ENCODE peak calls at places on chromosomes 1 and 21, in six cellular contexts. I is CD8-positive, alpha-beta memory T cell; P is effector memory CD4-positive, alpha-beta T cell; Z is adrenal gland; M is heart left ventricle; V is IMR-90. S is an unnamed sample.

GRCh38 chr1:96833376-96833775 is 111.8 kb downstream of the PTBP2 start:
- DNase-seq in Z (no peak), P (no peak), M (no peak), V (no peak), I (no peak), S (no peak)

GRCh38 chr1:89081005-89081404 is 16.0 kb upstream of the GBP1 start:
- DNase-seq in I (no peak), Z (no peak), P (no peak), M (no peak), V (no peak), S (no peak)

GRCh38 chr1:119116725-119117124 is 23.7 kb downstream of the WARS2 start:
- DNase-seq in Z (no peak), I (no peak), P (no peak), V (peak; percentile 25), M (no peak), S (no peak)

GRCh38 chr1:70247768-70248167 is 26.6 kb downstream of the SRSF11 start:
- DNase-seq in Z (no peak), P (no peak), I (no peak), V (no peak), M (no peak), S (no peak)

GRCh38 chr1:41626616-41627375 is 142.3 kb upstream of the EDN2 start:
- DNase-seq in Z (no peak), P (no peak), I (no peak), M (no peak), V (peak; percentile 31), S (no peak)

GRCh38 chr1:53732912-53733317 is 6.0 kb downstream of the GLIS1 start:
- DNase-seq in P (no peak), I (no peak), M (no peak), Z (no peak), V (peak; percentile 97), S (no peak)

GRCh38 chr1:1666526-1666925 is 7.7 kb upstream of the CDK11B start:
- DNase-seq in Z (no peak), I (no peak), V (no peak), P (no peak), M (no peak), S (no peak)

GRCh38 chr1:8602471-8603219 is 214.8 kb downstream of the RERE start:
- DNase-seq in I (no peak), Z (no peak), P (no peak), V (no peak), M (no peak), S (no peak)

GRCh38 chr1:238581332-238581731 is 690.6 kb upstream of the ZP4 start:
- DNase-seq in Z (no peak), V (no peak), I (no peak), M (no peak), P (no peak), S (no peak)

GRCh38 chr1:158199840-158200239 is 19.1 kb downstream of the CD1D start:
- DNase-seq in M (no peak), V (peak; percentile 14), P (no peak), I (no peak), Z (no peak), S (peak; percentile 13)

GRCh38 chr1:229434641-229435051 is 752 bp upstream of the ACTA1 start:
- DNase-seq in I (no peak), Z (no peak), P (no peak), V (no peak), M (peak; percentile 80), S (no peak)

GRCh38 chr1:73998348-73998959 is 199.5 kb downstream of the LRRIQ3 start:
- DNase-seq in I (no peak), P (no peak), Z (no peak), V (peak; percentile 32), M (no peak), S (no peak)

GRCh38 chr1:101283443-101283842 is 46.6 kb downstream of the S1PR1 start:
- DNase-seq in I (no peak), P (no peak), Z (no peak), M (no peak), V (no peak), S (no peak)

GRCh38 chr1:20278692-20279130 is 12.0 kb upstream of the VWA5B1 start:
- DNase-seq in M (no peak), V (no peak), I (no peak), P (no peak), Z (no peak), S (no peak)

GRCh38 chr1:147434926-147435325 is 106.4 kb upstream of the BCL9 start:
- DNase-seq in Z (no peak), V (no peak), M (no peak), I (no peak), P (no peak), S (no peak)

GRCh38 chr1:39886757-39887231 is 3.5 kb upstream of the TRIT1 start:
- DNase-seq in Z (no peak), I (no peak), V (no peak), M (no peak), P (no peak), S (no peak)

GRCh38 chr21:25179116-25179515 is 428.2 kb downstream of the MRPL39 start:
- DNase-seq in I (no peak), M (no peak), V (peak; percentile 30), P (no peak), Z (no peak), S (no peak)

GRCh38 chr1:38454236-38454635 is 405.3 kb downstream of the RRAGC start:
- DNase-seq in I (no peak), P (no peak), V (no peak), M (no peak), Z (no peak), S (no peak)

GRCh38 chr1:33235521-33235920 is 20.8 kb upstream of the ZNF362 start:
- DNase-seq in Z (no peak), V (no peak), I (no peak), P (no peak), M (no peak), S (no peak)

GRCh38 chr1:201475121-201475520 is 6.1 kb upstream of the PHLDA3 start:
- DNase-seq in P (no peak), M (no peak), Z (no peak), V (peak; percentile 72), I (no peak), S (no peak)

GRCh38 chr1:54973205-54973921 is 7.1 kb upstream of the TMEM61 start:
- DNase-seq in M (peak; percentile 73), Z (peak; percentile 77), I (no peak), V (peak; percentile 21), P (no peak), S (no peak)

GRCh38 chr1:7534061-7534825 is 236.9 kb upstream of the VAMP3 start:
- DNase-seq in M (peak; percentile 20), V (no peak), I (no peak), P (no peak), Z (no peak), S (no peak)

GRCh38 chr1:94806451-94806861 is 13.7 kb upstream of the SLC44A3 start:
- DNase-seq in Z (no peak), M (no peak), I (no peak), V (peak; percentile 57), P (no peak), S (no peak)

GRCh38 chr1:27350673-27351540 is 9.1 kb downstream of the SYTL1 start:
- DNase-seq in I (no peak), Z (no peak), M (peak; percentile 80), V (no peak), P (no peak), S (no peak)

GRCh38 chr1:175742790-175743459 is 470 bp downstream of the TNR start:
- DNase-seq in I (no peak), V (peak; percentile 16), Z (no peak), M (no peak), P (no peak), S (no peak)

GRCh38 chr1:64215576-64215975 is 12.2 kb downstream of the UBE2U start:
- DNase-seq in P (no peak), I (no peak), M (no peak), Z (no peak), V (no peak), S (no peak)

DNA sequence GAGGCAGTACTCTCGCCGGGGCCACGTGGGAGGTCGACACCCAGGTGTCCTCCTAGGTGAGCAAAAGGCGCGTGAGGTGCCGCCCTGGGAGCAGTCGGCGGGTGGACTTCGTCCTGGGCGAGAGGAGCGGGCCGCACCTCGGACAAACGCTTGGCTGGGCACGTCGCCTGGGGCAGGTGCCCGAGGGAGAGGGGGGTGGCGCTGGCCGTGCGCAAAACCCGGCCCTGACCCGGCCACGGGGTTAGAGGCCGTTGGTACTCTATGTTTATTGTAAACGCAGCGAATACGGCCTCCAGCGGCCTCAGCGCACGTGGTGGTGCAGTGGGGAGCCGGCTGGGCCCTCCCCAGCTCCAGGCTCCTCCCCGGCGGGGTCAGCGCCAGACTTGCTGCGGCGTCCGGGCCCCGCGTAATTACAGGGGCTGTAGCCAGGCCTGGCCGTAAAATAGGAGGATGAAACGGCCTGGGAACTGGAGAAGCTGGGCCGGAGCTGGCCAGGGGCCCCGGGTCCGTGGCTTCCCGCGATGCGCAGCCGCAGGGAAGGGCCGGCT is 1.7 kb upstream of the EFNA1 start:
- DNase-seq in M (peak; percentile 66), V (no peak), Z (no peak), P (no peak), I (no peak), S (no peak)
- H3K4me1 ChIP-seq in M (peaks cover 43% of the 10 kb centered on the region), V (peaks cover 22% of the 10 kb centered on the region), Z (peaks cover 39% of the 10 kb centered on the region), P (peaks cover 36% of the 10 kb centered on the region), I (peaks cover 34% of the 10 kb centered on the region), S (peaks cover 24% of the 10 kb centered on the region)

GRCh38 chr1:3096360-3096759 is 27.4 kb downstream of the PRDM16 start:
- DNase-seq in P (no peak), I (no peak), Z (no peak), M (no peak), V (no peak), S (no peak)
- H3K27me3 ChIP-seq in P (no peaks in the 10 kb centered on the region), I (no peaks in the 10 kb centered on the region), Z (no peaks in the 10 kb centered on the region), M (no peaks in the 10 kb centered on the region), V (no peaks in the 10 kb centered on the region), S (no peaks in the 10 kb centered on the region)

GRCh38 chr1:43285269-43285986 is at the start of gene C1orf210:
- DNase-seq in V (no peak), Z (no peak), M (peak; percentile 5), I (no peak), P (no peak), S (no peak)

GRCh38 chr1:43284065-43284464 is 1.3 kb downstream of the C1orf210 start:
- DNase-seq in Z (no peak), V (no peak), M (no peak), P (no peak), I (no peak), S (no peak)

GRCh38 chr1:43286533-43286932 is 1.2 kb upstream of the C1orf210 start:
- DNase-seq in V (no peak), I (no peak), M (no peak), P (no peak), Z (no peak), S (no peak)

GRCh38 chr1:43284711-43285110 is 670 bp downstream of the C1orf210 start:
- DNase-seq in I (no peak), P (no peak), M (no peak), Z (no peak), V (no peak), S (no peak)

GRCh38 chr1:43286115-43286514 is 734 bp upstream of the C1orf210 start:
- DNase-seq in Z (no peak), V (no peak), P (no peak), I (no peak), M (peak; percentile 7), S (no peak)
- H3K4me3 ChIP-seq in Z (no peak overlapping the region), V (no peak overlapping the region), P (no peak overlapping the region), I (no peak overlapping the region), M (no peak overlapping the region), S (no peak overlapping the region)

DNA sequence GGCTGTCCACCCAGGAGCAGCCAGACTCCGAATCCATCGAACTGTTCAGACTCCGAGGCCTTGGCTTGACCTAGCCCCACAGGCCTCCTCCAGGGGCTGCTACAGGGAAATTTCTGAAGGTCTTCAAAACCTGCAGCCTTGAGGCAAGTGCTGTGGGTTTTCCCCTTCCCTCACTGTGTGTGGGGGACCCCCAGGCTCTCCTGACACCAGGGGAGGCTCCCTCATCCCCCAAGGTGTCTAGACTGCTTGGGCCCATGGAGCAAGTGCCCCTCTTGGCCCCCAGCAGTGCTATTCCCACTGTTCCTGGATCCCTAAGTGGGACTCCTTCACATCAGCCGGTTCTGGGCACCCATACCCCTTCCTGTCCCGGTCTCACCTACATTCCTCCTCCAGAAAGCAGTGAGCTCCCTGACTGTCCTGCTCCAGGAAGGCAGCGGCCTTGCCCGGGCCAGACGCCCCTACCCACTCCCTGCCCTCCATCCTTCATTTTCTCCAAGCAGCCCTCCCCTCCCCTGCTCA is 814 bp downstream of the PAQR7 start:
- DNase-seq in V (no peak), Z (no peak), P (no peak), I (no peak), M (no peak), S (no peak)
- H3K4me1 ChIP-seq in V (peaks cover 18% of the 10 kb centered on the region), Z (peaks cover 60% of the 10 kb centered on the region), P (peaks cover 10% of the 10 kb centered on the region), I (peaks cover 11% of the 10 kb centered on the region), M (peaks cover 43% of the 10 kb centered on the region), S (peaks cover 9% of the 10 kb centered on the region)